ENCODE peak calls at places on chromosomes 12 and 14, in four cellular contexts. One of them, this sample, is unnamed.

GRCh38 chr14:93733231-93733630 is 55.1 kb downstream of the PRIMA1 start:
- DNase-seq in AG04450: no peak
- DNase-seq in stimulated activated CD8-positive, alpha-beta memory T cell treated with anti-CD3 and anti-CD28 coated beads, Interleukin-2, amount 100 ng/mL, for 1 hour: no peak
- DNase-seq in CD8-positive, alpha-beta memory T cell: no peak
- DNase-seq in this sample: no peak

GRCh38 chr14:21169587-21169986 is 13.7 kb upstream of the OR5AU1 start:
- DNase-seq in AG04450: no peak
- DNase-seq in stimulated activated CD8-positive, alpha-beta memory T cell treated with anti-CD3 and anti-CD28 coated beads, Interleukin-2, amount 100 ng/mL, for 1 hour: no peak
- DNase-seq in CD8-positive, alpha-beta memory T cell: no peak
- DNase-seq in this sample: no peak

GRCh38 chr14:85824526-85824925 is 294.6 kb downstream of the FLRT2 start:
- DNase-seq in CD8-positive, alpha-beta memory T cell: no peak
- DNase-seq in AG04450: no peak
- DNase-seq in stimulated activated CD8-positive, alpha-beta memory T cell treated with anti-CD3 and anti-CD28 coated beads, Interleukin-2, amount 100 ng/mL, for 1 hour: no peak
- DNase-seq in this sample: no peak

GRCh38 chr12:26120561-26121274 is 4.1 kb downstream of the BHLHE41 start:
- DNase-seq in stimulated activated CD8-positive, alpha-beta memory T cell treated with anti-CD3 and anti-CD28 coated beads, Interleukin-2, amount 100 ng/mL, for 1 hour: no peak
- DNase-seq in AG04450: no peak
- DNase-seq in CD8-positive, alpha-beta memory T cell: no peak
- DNase-seq in this sample: no peak

GRCh38 chr12:90126125-90126524 is 417.5 kb upstream of the ATP2B1 start:
- DNase-seq in AG04450: no peak
- DNase-seq in stimulated activated CD8-positive, alpha-beta memory T cell treated with anti-CD3 and anti-CD28 coated beads, Interleukin-2, amount 100 ng/mL, for 1 hour: no peak
- DNase-seq in CD8-positive, alpha-beta memory T cell: no peak
- DNase-seq in this sample: no peak

GRCh38 chr14:105841022-105842009 is 314.9 kb downstream of the TMEM121 start:
- DNase-seq in AG04450: no peak
- DNase-seq in stimulated activated CD8-positive, alpha-beta memory T cell treated with anti-CD3 and anti-CD28 coated beads, Interleukin-2, amount 100 ng/mL, for 1 hour: no peak
- DNase-seq in CD8-positive, alpha-beta memory T cell: no peak
- DNase-seq in this sample: no peak

GRCh38 chr14:52563120-52563519 is 10.5 kb downstream of the GPR137C start:
- DNase-seq in CD8-positive, alpha-beta memory T cell: no peak
- DNase-seq in AG04450: peak; percentile 16
- DNase-seq in stimulated activated CD8-positive, alpha-beta memory T cell treated with anti-CD3 and anti-CD28 coated beads, Interleukin-2, amount 100 ng/mL, for 1 hour: no peak
- DNase-seq in this sample: no peak

GRCh38 chr12:116295327-116296263 is 18.1 kb upstream of the MED13L start:
- DNase-seq in AG04450: no peak
- DNase-seq in stimulated activated CD8-positive, alpha-beta memory T cell treated with anti-CD3 and anti-CD28 coated beads, Interleukin-2, amount 100 ng/mL, for 1 hour: no peak
- DNase-seq in CD8-positive, alpha-beta memory T cell: no peak
- DNase-seq in this sample: no peak

GRCh38 chr12:19971396-19971802 is 396.9 kb upstream of the PDE3A start:
- DNase-seq in stimulated activated CD8-positive, alpha-beta memory T cell treated with anti-CD3 and anti-CD28 coated beads, Interleukin-2, amount 100 ng/mL, for 1 hour: no peak
- DNase-seq in CD8-positive, alpha-beta memory T cell: no peak
- DNase-seq in AG04450: no peak
- DNase-seq in this sample: no peak

GRCh38 chr12:94265966-94266365 is 117.6 kb downstream of the PLXNC1 start:
- DNase-seq in AG04450: no peak
- DNase-seq in CD8-positive, alpha-beta memory T cell: no peak
- DNase-seq in stimulated activated CD8-positive, alpha-beta memory T cell treated with anti-CD3 and anti-CD28 coated beads, Interleukin-2, amount 100 ng/mL, for 1 hour: no peak
- DNase-seq in this sample: no peak

GRCh38 chr14:89787525-89787924 is 167.0 kb downstream of the EFCAB11 start:
- DNase-seq in AG04450: no peak
- DNase-seq in stimulated activated CD8-positive, alpha-beta memory T cell treated with anti-CD3 and anti-CD28 coated beads, Interleukin-2, amount 100 ng/mL, for 1 hour: no peak
- DNase-seq in CD8-positive, alpha-beta memory T cell: no peak
- DNase-seq in this sample: no peak

GRCh38 chr14:74500417-74501134 is 7.0 kb downstream of the ISCA2 start:
- DNase-seq in AG04450: no peak
- DNase-seq in CD8-positive, alpha-beta memory T cell: no peak
- DNase-seq in stimulated activated CD8-positive, alpha-beta memory T cell treated with anti-CD3 and anti-CD28 coated beads, Interleukin-2, amount 100 ng/mL, for 1 hour: no peak
- DNase-seq in this sample: no peak

GRCh38 chr14:54627718-54628345 is 60.9 kb downstream of the SAMD4A start:
- DNase-seq in AG04450: no peak
- DNase-seq in CD8-positive, alpha-beta memory T cell: peak; percentile 49
- DNase-seq in stimulated activated CD8-positive, alpha-beta memory T cell treated with anti-CD3 and anti-CD28 coated beads, Interleukin-2, amount 100 ng/mL, for 1 hour: no peak
- DNase-seq in this sample: no peak

GRCh38 chr12:106978035-106978800 is 8.7 kb downstream of the MTERF2 start:
- DNase-seq in stimulated activated CD8-positive, alpha-beta memory T cell treated with anti-CD3 and anti-CD28 coated beads, Interleukin-2, amount 100 ng/mL, for 1 hour: no peak
- DNase-seq in AG04450: no peak
- DNase-seq in CD8-positive, alpha-beta memory T cell: no peak
- DNase-seq in this sample: peak; percentile 42

GRCh38 chr14:101893759-101894158 is 70.6 kb upstream of the DYNC1H1 start:
- DNase-seq in stimulated activated CD8-positive, alpha-beta memory T cell treated with anti-CD3 and anti-CD28 coated beads, Interleukin-2, amount 100 ng/mL, for 1 hour: no peak
- DNase-seq in AG04450: no peak
- DNase-seq in CD8-positive, alpha-beta memory T cell: no peak
- DNase-seq in this sample: no peak

GRCh38 chr14:69288001-69288771 is 28.2 kb downstream of the GALNT16 start:
- DNase-seq in CD8-positive, alpha-beta memory T cell: no peak
- DNase-seq in stimulated activated CD8-positive, alpha-beta memory T cell treated with anti-CD3 and anti-CD28 coated beads, Interleukin-2, amount 100 ng/mL, for 1 hour: no peak
- DNase-seq in AG04450: peak; percentile 15
- DNase-seq in this sample: peak; percentile 68

GRCh38 chr14:104563742-104564615 is 15.6 kb upstream of the C14orf180 start:
- DNase-seq in CD8-positive, alpha-beta memory T cell: peak; percentile 67
- DNase-seq in stimulated activated CD8-positive, alpha-beta memory T cell treated with anti-CD3 and anti-CD28 coated beads, Interleukin-2, amount 100 ng/mL, for 1 hour: peak; percentile 18
- DNase-seq in AG04450: no peak
- DNase-seq in this sample: no peak

GRCh38 chr12:32993404-32993803 is 96.8 kb upstream of the PKP2 start:
- DNase-seq in AG04450: no peak
- DNase-seq in CD8-positive, alpha-beta memory T cell: no peak
- DNase-seq in stimulated activated CD8-positive, alpha-beta memory T cell treated with anti-CD3 and anti-CD28 coated beads, Interleukin-2, amount 100 ng/mL, for 1 hour: no peak
- DNase-seq in this sample: no peak

GRCh38 chr12:79547735-79548347 is 142.9 kb downstream of the PAWR start:
- DNase-seq in AG04450: no peak
- DNase-seq in stimulated activated CD8-positive, alpha-beta memory T cell treated with anti-CD3 and anti-CD28 coated beads, Interleukin-2, amount 100 ng/mL, for 1 hour: no peak
- DNase-seq in CD8-positive, alpha-beta memory T cell: no peak
- DNase-seq in this sample: no peak

GRCh38 chr12:131536337-131536736 is 174.6 kb upstream of the SFSWAP start:
- DNase-seq in stimulated activated CD8-positive, alpha-beta memory T cell treated with anti-CD3 and anti-CD28 coated beads, Interleukin-2, amount 100 ng/mL, for 1 hour: no peak
- DNase-seq in CD8-positive, alpha-beta memory T cell: peak; percentile 50
- DNase-seq in AG04450: no peak
- DNase-seq in this sample: no peak

GRCh38 chr14:31761325-31761724 is 200.1 kb downstream of the NUBPL start:
- DNase-seq in CD8-positive, alpha-beta memory T cell: no peak
- DNase-seq in stimulated activated CD8-positive, alpha-beta memory T cell treated with anti-CD3 and anti-CD28 coated beads, Interleukin-2, amount 100 ng/mL, for 1 hour: no peak
- DNase-seq in AG04450: no peak
- DNase-seq in this sample: no peak

GRCh38 chr14:76421662-76422061 is 45.7 kb downstream of the ESRRB start:
- DNase-seq in AG04450: no peak
- DNase-seq in CD8-positive, alpha-beta memory T cell: no peak
- DNase-seq in stimulated activated CD8-positive, alpha-beta memory T cell treated with anti-CD3 and anti-CD28 coated beads, Interleukin-2, amount 100 ng/mL, for 1 hour: no peak
- DNase-seq in this sample: no peak

GRCh38 chr12:55019784-55020183 is at the start of gene NEUROD4:
- DNase-seq in AG04450: peak; percentile 3
- DNase-seq in CD8-positive, alpha-beta memory T cell: peak; percentile 8
- DNase-seq in stimulated activated CD8-positive, alpha-beta memory T cell treated with anti-CD3 and anti-CD28 coated beads, Interleukin-2, amount 100 ng/mL, for 1 hour: no peak
- DNase-seq in this sample: peak; percentile 80

GRCh38 chr12:56099787-56100186 is 4.6 kb upstream of the PA2G4 start:
- DNase-seq in stimulated activated CD8-positive, alpha-beta memory T cell treated with anti-CD3 and anti-CD28 coated beads, Interleukin-2, amount 100 ng/mL, for 1 hour: no peak
- DNase-seq in AG04450: no peak
- DNase-seq in CD8-positive, alpha-beta memory T cell: no peak
- DNase-seq in this sample: no peak

GRCh38 chr12:1131811-1132224 is 140.8 kb downstream of the ERC1 start:
- DNase-seq in stimulated activated CD8-positive, alpha-beta memory T cell treated with anti-CD3 and anti-CD28 coated beads, Interleukin-2, amount 100 ng/mL, for 1 hour: no peak
- DNase-seq in CD8-positive, alpha-beta memory T cell: no peak
- DNase-seq in AG04450: no peak
- DNase-seq in this sample: peak; percentile 92

GRCh38 chr12:57462307-57463253 is 3.0 kb downstream of the GLI1 start:
- DNase-seq in stimulated activated CD8-positive, alpha-beta memory T cell treated with anti-CD3 and anti-CD28 coated beads, Interleukin-2, amount 100 ng/mL, for 1 hour: peak; percentile 74
- DNase-seq in CD8-positive, alpha-beta memory T cell: peak; percentile 87
- DNase-seq in AG04450: no peak
- DNase-seq in this sample: peak; percentile 67

GRCh38 chr12:115598827-115599226 is 678.7 kb downstream of the MED13L start:
- DNase-seq in CD8-positive, alpha-beta memory T cell: no peak
- DNase-seq in stimulated activated CD8-positive, alpha-beta memory T cell treated with anti-CD3 and anti-CD28 coated beads, Interleukin-2, amount 100 ng/mL, for 1 hour: no peak
- DNase-seq in AG04450: no peak
- DNase-seq in this sample: no peak

GRCh38 chr12:79597910-79598309 is 92.9 kb downstream of the PAWR start:
- DNase-seq in CD8-positive, alpha-beta memory T cell: no peak
- DNase-seq in stimulated activated CD8-positive, alpha-beta memory T cell treated with anti-CD3 and anti-CD28 coated beads, Interleukin-2, amount 100 ng/mL, for 1 hour: no peak
- DNase-seq in AG04450: no peak
- DNase-seq in this sample: no peak

GRCh38 chr12:124107299-124107698 is 134.3 kb downstream of the ZNF664 start:
- DNase-seq in CD8-positive, alpha-beta memory T cell: no peak
- DNase-seq in AG04450: no peak
- DNase-seq in stimulated activated CD8-positive, alpha-beta memory T cell treated with anti-CD3 and anti-CD28 coated beads, Interleukin-2, amount 100 ng/mL, for 1 hour: no peak
- DNase-seq in this sample: no peak

GRCh38 chr12:106292339-106292738 is 10.2 kb upstream of the TCP11L2 start:
- DNase-seq in CD8-positive, alpha-beta memory T cell: no peak
- DNase-seq in stimulated activated CD8-positive, alpha-beta memory T cell treated with anti-CD3 and anti-CD28 coated beads, Interleukin-2, amount 100 ng/mL, for 1 hour: no peak
- DNase-seq in AG04450: no peak
- DNase-seq in this sample: no peak

GRCh38 chr12:30850684-30851083 is 75.9 kb upstream of the TSPAN11 start:
- DNase-seq in CD8-positive, alpha-beta memory T cell: no peak
- DNase-seq in AG04450: no peak
- DNase-seq in stimulated activated CD8-positive, alpha-beta memory T cell treated with anti-CD3 and anti-CD28 coated beads, Interleukin-2, amount 100 ng/mL, for 1 hour: no peak
- DNase-seq in this sample: no peak

GRCh38 chr14:59187802-59188460 is 536 bp upstream of the DAAM1 start:
- DNase-seq in stimulated activated CD8-positive, alpha-beta memory T cell treated with anti-CD3 and anti-CD28 coated beads, Interleukin-2, amount 100 ng/mL, for 1 hour: peak; percentile 13
- DNase-seq in AG04450: no peak
- DNase-seq in CD8-positive, alpha-beta memory T cell: no peak
- DNase-seq in this sample: no peak

GRCh38 chr14:58631720-58632119 is 6.0 kb upstream of the DACT1 start:
- DNase-seq in AG04450: no peak
- DNase-seq in stimulated activated CD8-positive, alpha-beta memory T cell treated with anti-CD3 and anti-CD28 coated beads, Interleukin-2, amount 100 ng/mL, for 1 hour: no peak
- DNase-seq in CD8-positive, alpha-beta memory T cell: no peak
- DNase-seq in this sample: no peak

GRCh38 chr12:44876554-44877275 is 600 bp upstream of the NELL2 start:
- DNase-seq in CD8-positive, alpha-beta memory T cell: peak; percentile 64
- DNase-seq in AG04450: no peak
- DNase-seq in stimulated activated CD8-positive, alpha-beta memory T cell treated with anti-CD3 and anti-CD28 coated beads, Interleukin-2, amount 100 ng/mL, for 1 hour: no peak
- DNase-seq in this sample: no peak

GRCh38 chr14:21308132-21308478 is 28.2 kb downstream of the RPGRIP1 start:
- DNase-seq in AG04450: no peak
- DNase-seq in CD8-positive, alpha-beta memory T cell: no peak
- DNase-seq in stimulated activated CD8-positive, alpha-beta memory T cell treated with anti-CD3 and anti-CD28 coated beads, Interleukin-2, amount 100 ng/mL, for 1 hour: no peak
- DNase-seq in this sample: peak; percentile 95

GRCh38 chr12:38905480-38906351 is at the start of gene CPNE8:
- DNase-seq in AG04450: no peak
- DNase-seq in stimulated activated CD8-positive, alpha-beta memory T cell treated with anti-CD3 and anti-CD28 coated beads, Interleukin-2, amount 100 ng/mL, for 1 hour: no peak
- DNase-seq in CD8-positive, alpha-beta memory T cell: peak; percentile 7
- DNase-seq in this sample: no peak

GRCh38 chr12:84950971-84951546 is 38.5 kb upstream of the SLC6A15 start:
- DNase-seq in CD8-positive, alpha-beta memory T cell: no peak
- DNase-seq in stimulated activated CD8-positive, alpha-beta memory T cell treated with anti-CD3 and anti-CD28 coated beads, Interleukin-2, amount 100 ng/mL, for 1 hour: no peak
- DNase-seq in AG04450: no peak
- DNase-seq in this sample: no peak

GRCh38 chr14:32757568-32757967 is 181.1 kb upstream of the NPAS3 start:
- DNase-seq in AG04450: no peak
- DNase-seq in CD8-positive, alpha-beta memory T cell: no peak
- DNase-seq in stimulated activated CD8-positive, alpha-beta memory T cell treated with anti-CD3 and anti-CD28 coated beads, Interleukin-2, amount 100 ng/mL, for 1 hour: no peak
- DNase-seq in this sample: no peak

This sample was measured in LNCaP clone FGC.